ENCODE peak calls at places on chromosomes 2 and 18, in four cellular contexts. D is cardiac fibroblast, X is lower leg skin, O is PC-9. K is an unnamed sample.

GRCh38 chr2:172288603-172289002 is 138.8 kb upstream of the ITGA6 start:
- DNase-seq in D (peak; percentile 19), X (no peak), O (peak; percentile 63), K (no peak)

GRCh38 chr18:44126598-44126997 is 554.1 kb upstream of the SETBP1 start:
- DNase-seq in O (no peak), D (no peak), X (no peak), K (no peak)

GRCh38 chr18:49764032-49764431 is 49.3 kb downstream of the ACAA2 start:
- DNase-seq in X (no peak), O (no peak), D (peak; percentile 48), K (no peak)

GRCh38 chr18:30094556-30094955 is 948.0 kb downstream of the DSC3 start:
- DNase-seq in X (no peak), D (peak; percentile 72), O (no peak), K (no peak)

GRCh38 chr2:69531186-69531585 is 94.0 kb upstream of the NFU1 start:
- DNase-seq in X (no peak), D (no peak), O (no peak), K (no peak)

GRCh38 chr2:219614076-219614860 is 13.2 kb upstream of the SLC4A3 start:
- DNase-seq in D (no peak), X (no peak), O (no peak), K (no peak)

GRCh38 chr2:110104025-110104771 is 11.4 kb downstream of the MALL start:
- DNase-seq in X (peak; percentile 81), D (no peak), O (peak; percentile 62), K (no peak)

GRCh38 chr2:85553184-85553583 is 8.1 kb downstream of the GGCX start:
- DNase-seq in O (no peak), D (no peak), X (peak; percentile 80), K (no peak)

GRCh38 chr18:75624836-75625235 is 197.3 kb upstream of the SMIM21 start:
- DNase-seq in O (peak; percentile 34), X (no peak), D (peak; percentile 5), K (no peak)

GRCh38 chr2:8285081-8285480 is 396.8 kb upstream of the ID2 start:
- DNase-seq in D (peak; percentile 19), O (no peak), X (no peak), K (no peak)
- TF ChIP-seq CTCF in D (no peak), O (no peak), X (no peak), K (peak; percentile 25)

DNA sequence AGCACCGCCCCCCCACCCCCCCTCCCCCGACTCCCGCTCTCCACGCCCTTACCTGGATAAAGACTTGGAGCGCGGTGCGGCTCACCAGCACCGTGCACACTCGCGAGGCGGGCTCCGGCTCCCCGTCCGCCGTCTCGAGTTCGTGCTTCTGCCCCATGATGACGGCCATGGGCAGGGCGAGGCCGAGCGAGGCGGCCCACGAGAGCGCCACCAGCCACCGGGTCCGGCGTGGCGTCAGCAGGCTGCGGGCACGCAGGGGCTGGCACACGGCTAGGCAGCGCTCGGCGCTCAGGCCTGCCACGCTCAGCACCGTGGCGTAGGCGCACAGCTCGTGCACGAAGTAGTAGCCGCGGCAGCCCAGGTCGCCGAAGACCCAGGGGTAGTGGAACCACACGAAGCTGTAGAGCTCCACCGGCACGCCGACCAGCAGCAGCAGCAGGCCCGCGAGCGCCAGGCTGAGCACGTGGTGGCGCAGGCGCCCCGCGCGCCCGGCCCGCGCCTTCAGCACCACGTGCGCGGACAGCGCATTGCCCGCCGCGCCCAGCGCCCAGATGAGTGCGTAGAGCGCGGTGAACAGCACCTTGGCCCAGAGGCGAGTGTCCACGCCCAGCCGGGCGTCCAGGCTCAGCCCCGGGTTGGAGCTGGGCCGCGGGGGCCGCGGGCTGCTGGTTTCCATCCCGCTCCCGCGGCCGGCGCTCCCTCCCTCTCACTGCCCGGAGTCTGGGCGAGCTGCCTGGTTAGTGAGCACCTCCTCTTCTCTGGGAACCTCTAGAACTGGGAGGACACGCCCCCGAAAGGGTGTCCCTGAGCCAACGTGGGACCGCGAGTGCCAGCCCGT is at the start of gene NTSR2:
- DNase-seq in X (peak; percentile 83), O (no peak), D (peak; percentile 45), K (no peak)
- TF ChIP-seq CTCF in X (no peak), O (no peak), D (no peak), K (no peak)

GRCh38 chr2:155372969-155373368 is 674.5 kb downstream of the KCNJ3 start:
- DNase-seq in O (no peak), X (no peak), D (peak; percentile 41), K (no peak)
- TF ChIP-seq CTCF in O (peak; percentile 60), X (no peak), D (peak; percentile 11), K (peak; percentile 74)

GRCh38 chr2:101386599-101387150 is 628 bp downstream of the CREG2 start:
- DNase-seq in X (peak; percentile 83), O (no peak), D (no peak), K (no peak)

GRCh38 chr2:101382406-101382805 is 4.9 kb downstream of the CREG2 start:
- DNase-seq in X (no peak), D (no peak), O (no peak), K (no peak)

GRCh38 chr2:101383016-101383541 is 4.2 kb downstream of the CREG2 start:
- DNase-seq in X (no peak), D (no peak), O (no peak), K (no peak)

GRCh38 chr2:101388232-101388631 is 929 bp upstream of the CREG2 start:
- DNase-seq in X (peak; percentile 72), D (peak; percentile 83), O (peak; percentile 84), K (no peak)

GRCh38 chr2:101387151-101387807 is at the start of gene CREG2:
- DNase-seq in D (peak; percentile 43), X (no peak), O (peak; percentile 47), K (peak; percentile 81)
- TF ChIP-seq CTCF in D (peak; percentile 19), X (no peak), O (peak; percentile 69), K (peak; percentile 83)

GRCh38 chr2:30802611-30803010 is 4.6 kb downstream of the CAPN13 start:
- DNase-seq in X (no peak), O (no peak), D (no peak), K (no peak)

GRCh38 chr2:30803281-30803680 is 4.0 kb downstream of the CAPN13 start:
- DNase-seq in D (no peak), O (no peak), X (no peak), K (no peak)

GRCh38 chr2:30809938-30810337 is 2.7 kb upstream of the CAPN13 start:
- DNase-seq in D (no peak), O (no peak), X (no peak), K (no peak)

GRCh38 chr2:30808695-30809094 is 1.4 kb upstream of the CAPN13 start:
- DNase-seq in D (no peak), O (no peak), X (no peak), K (no peak)

GRCh38 chr2:30807249-30807648 is at the start of gene CAPN13:
- DNase-seq in X (no peak), D (no peak), O (peak; percentile 91), K (no peak)
- TF ChIP-seq CTCF in X (no peak), D (no peak), O (peak; percentile 46), K (no peak)

K was measured in type B pancreatic cell.